ENCODE peak calls at places on chromosomes 16 and 17, in eight cellular contexts. B is HCT116, E is GM12878, F is Panc1, A is HepG2, R is GM23338, J is K562, N is upper lobe of left lung. Z is an unnamed sample.

GRCh38 chr16:17591655-17592405 is 121.1 kb upstream of the XYLT1 start:
- ATAC-seq in F (no peak), J (peak), N (no peak), A (no peak), E (no peak), R (no peak), B (no peak), Z (no peak)

GRCh38 chr17:180380-181212 is 854 bp downstream of the DOC2B start:
- ATAC-seq in J (no peak), N (peak), E (no peak), B (peak), R (peak), A (peak), F (peak), Z (no peak)

GRCh38 chr16:72932050-72932449 is 115.9 kb downstream of the ZFHX3 start:
- ATAC-seq in R (no peak), N (peak), F (no peak), A (no peak), E (peak), B (no peak), J (no peak), Z (peak)

GRCh38 chr16:69796285-69797118 is 34.4 kb downstream of the WWP2 start:
- ATAC-seq in R (peak), E (peak), N (peak), F (peak), A (peak), B (peak), J (peak), Z (peak)

GRCh38 chr16:66712512-66712911 is 16.0 kb upstream of the CMTM4 start:
- ATAC-seq in F (no peak), A (peak), R (no peak), B (peak), E (peak), J (no peak), N (no peak), Z (no peak)

GRCh38 chr17:73974536-73974935 is 228.9 kb upstream of the RPL38 start:
- ATAC-seq in E (no peak), B (no peak), A (no peak), R (peak), J (no peak), F (no peak), N (no peak), Z (no peak)

GRCh38 chr17:80504671-80505413 is 28.4 kb upstream of the NPTX1 start:
- ATAC-seq in B (no peak), F (no peak), N (peak), R (no peak), A (no peak), E (no peak), J (no peak), Z (no peak)

GRCh38 chr16:50526249-50526648 is 21.9 kb upstream of the NKD1 start:
- ATAC-seq in N (no peak), F (no peak), A (no peak), B (no peak), R (no peak), J (no peak), E (no peak), Z (no peak)

GRCh38 chr16:15592324-15592723 is 50.6 kb downstream of the MARF1 start:
- ATAC-seq in J (no peak), A (no peak), F (no peak), R (peak), E (no peak), N (no peak), B (no peak), Z (no peak)

GRCh38 chr17:72332367-72332766 is 211.5 kb downstream of the SOX9 start:
- ATAC-seq in E (peak), N (no peak), R (no peak), B (no peak), J (no peak), F (no peak), A (no peak), Z (no peak)
- H3K27ac ChIP-seq in E (no peak), N (no peak), R (no peak), B (no peak), J (no peak), F (no peak), A (no peak), Z (no peak)

DNA sequence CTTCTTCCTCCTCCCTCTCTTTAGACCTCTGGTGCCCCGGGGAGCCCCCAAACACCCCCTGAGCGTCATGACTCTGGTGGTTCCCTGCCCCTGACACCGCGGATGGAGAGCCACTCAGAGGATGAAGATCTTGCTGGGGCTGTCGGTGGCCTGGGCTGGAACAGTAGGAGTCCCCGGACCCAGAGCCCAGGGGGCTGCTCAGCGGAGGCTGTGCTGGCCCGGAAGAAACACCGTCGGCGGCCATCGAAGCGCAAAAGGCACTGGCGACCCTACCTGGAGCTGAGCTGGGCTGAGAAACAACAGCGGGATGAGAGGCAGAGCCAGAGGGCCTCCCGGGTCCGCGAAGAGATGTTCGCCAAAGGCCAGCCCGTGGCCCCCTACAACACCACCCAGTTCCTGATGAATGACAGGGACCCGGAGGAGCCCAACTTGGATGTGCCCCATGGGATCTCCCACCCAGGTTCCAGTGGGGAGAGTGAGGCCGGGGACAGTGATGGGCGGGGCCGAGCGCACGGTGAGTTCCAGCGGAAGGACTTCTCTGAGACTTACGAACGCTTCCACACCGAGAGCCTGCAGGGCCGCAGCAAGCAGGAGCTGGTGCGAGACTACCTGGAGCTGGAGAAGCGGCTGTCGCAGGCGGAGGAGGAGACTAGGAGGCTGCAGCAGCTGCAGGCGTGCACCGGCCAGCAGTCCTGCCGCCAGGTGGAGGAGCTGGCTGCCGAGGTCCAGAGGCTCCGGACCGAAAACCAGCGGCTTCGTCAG is 7.5 kb downstream of the HEXIM2 start:
- ATAC-seq in A (no peak), E (no peak), R (peak), B (no peak), J (no peak), N (no peak), F (no peak), Z (no peak)
- H3K4me3 ChIP-seq in A (no peak), E (no peak), R (no peak), B (no peak), J (no peak), N (no peak), F (no peak), Z (no peak)

GRCh38 chr17:38874505-38875419 is 4.9 kb downstream of the LASP1 start:
- ATAC-seq in N (no peak), E (no peak), B (no peak), A (no peak), J (no peak), R (no peak), F (no peak), Z (no peak)

GRCh38 chr17:38873646-38874380 is 4.0 kb downstream of the LASP1 start:
- ATAC-seq in R (no peak), N (no peak), E (no peak), J (no peak), A (no peak), F (no peak), B (no peak), Z (no peak)

GRCh38 chr17:38879878-38880727 is 10.2 kb downstream of the LASP1 start:
- ATAC-seq in J (no peak), N (peak), E (no peak), F (peak), R (peak), A (no peak), B (peak), Z (peak)

GRCh38 chr17:38875477-38876080 is 5.7 kb downstream of the LASP1 start:
- ATAC-seq in B (no peak), J (no peak), F (no peak), N (no peak), R (no peak), E (no peak), A (no peak), Z (no peak)

GRCh38 chr17:38877130-38877851 is 7.4 kb downstream of the LASP1 start:
- ATAC-seq in A (no peak), J (no peak), B (no peak), E (peak), N (no peak), F (no peak), R (peak), Z (no peak)
- TF ChIP-seq POLR2AphosphoS5 in A (no peak), J (no peak), B (no peak), E (no peak), N (no peak), F (no peak), R (no peak), Z (no peak)

GRCh38 chr17:15469260-15469659 is 1.8 kb upstream of the CDRT4 start:
- ATAC-seq in B (no peak), E (no peak), F (no peak), R (no peak), A (no peak), N (no peak), J (no peak), Z (no peak)

GRCh38 chr17:15466131-15466530 is 1.3 kb downstream of the CDRT4 start:
- ATAC-seq in B (no peak), R (no peak), E (no peak), F (no peak), A (no peak), J (no peak), N (no peak), Z (no peak)

GRCh38 chr17:15467592-15467991 is at the start of gene CDRT4:
- ATAC-seq in A (no peak), N (no peak), B (no peak), R (no peak), F (no peak), J (no peak), E (no peak), Z (no peak)

GRCh38 chr17:15470536-15470935 is 3.1 kb upstream of the CDRT4 start:
- ATAC-seq in N (no peak), E (no peak), R (no peak), F (no peak), B (no peak), A (no peak), J (no peak), Z (no peak)

DNA sequence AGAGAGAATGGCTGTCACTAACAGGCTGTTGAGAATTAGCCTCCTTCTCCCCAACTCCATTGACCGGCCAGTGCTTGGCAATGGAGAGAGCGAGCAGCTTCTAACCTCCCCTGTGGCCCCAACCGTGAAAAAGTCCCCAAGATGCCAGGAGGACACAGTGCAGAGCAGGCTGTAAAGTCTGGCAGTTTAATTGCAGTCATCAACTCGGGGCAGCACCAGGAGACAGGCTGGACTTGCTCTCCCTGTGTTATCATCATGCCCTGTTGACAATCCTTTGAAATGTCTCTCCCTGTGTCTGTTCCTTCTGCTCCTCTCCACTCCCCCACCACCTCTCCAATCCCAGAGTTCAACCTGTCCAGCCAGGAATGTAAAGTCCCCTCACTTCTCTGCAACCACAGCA is 721 bp upstream of the CDRT4 start:
- ATAC-seq in B (no peak), J (no peak), E (no peak), N (no peak), F (no peak), R (no peak), A (no peak), Z (no peak)
- H3K27ac ChIP-seq in B (no peak), J (no peak), E (no peak), N (no peak), F (no peak), R (no peak), A (no peak), Z (no peak)

GRCh38 chr16:28938721-28939120 is 7.0 kb downstream of the CD19 start:
- ATAC-seq in N (no peak), A (no peak), J (no peak), F (no peak), E (no peak), R (no peak), B (no peak), Z (no peak)

GRCh38 chr16:28937222-28937876 is 5.6 kb downstream of the CD19 start:
- ATAC-seq in F (peak), R (peak), B (no peak), N (no peak), E (no peak), J (peak), A (peak), Z (no peak)

GRCh38 chr16:28935333-28935732 is 3.6 kb downstream of the CD19 start:
- ATAC-seq in F (no peak), R (no peak), A (no peak), J (no peak), N (no peak), B (no peak), E (no peak), Z (no peak)

GRCh38 chr16:28935924-28936783 is 4.4 kb downstream of the CD19 start:
- ATAC-seq in B (peak), R (peak), N (peak), F (peak), A (peak), J (peak), E (peak), Z (peak)

GRCh38 chr16:28936784-28937155 is 5.0 kb downstream of the CD19 start:
- ATAC-seq in J (no peak), N (no peak), E (no peak), F (no peak), A (no peak), R (no peak), B (no peak), Z (no peak)
- H3K4me3 ChIP-seq in J (no peak), N (no peak), E (no peak), F (no peak), A (no peak), R (no peak), B (no peak), Z (peak)

DNA sequence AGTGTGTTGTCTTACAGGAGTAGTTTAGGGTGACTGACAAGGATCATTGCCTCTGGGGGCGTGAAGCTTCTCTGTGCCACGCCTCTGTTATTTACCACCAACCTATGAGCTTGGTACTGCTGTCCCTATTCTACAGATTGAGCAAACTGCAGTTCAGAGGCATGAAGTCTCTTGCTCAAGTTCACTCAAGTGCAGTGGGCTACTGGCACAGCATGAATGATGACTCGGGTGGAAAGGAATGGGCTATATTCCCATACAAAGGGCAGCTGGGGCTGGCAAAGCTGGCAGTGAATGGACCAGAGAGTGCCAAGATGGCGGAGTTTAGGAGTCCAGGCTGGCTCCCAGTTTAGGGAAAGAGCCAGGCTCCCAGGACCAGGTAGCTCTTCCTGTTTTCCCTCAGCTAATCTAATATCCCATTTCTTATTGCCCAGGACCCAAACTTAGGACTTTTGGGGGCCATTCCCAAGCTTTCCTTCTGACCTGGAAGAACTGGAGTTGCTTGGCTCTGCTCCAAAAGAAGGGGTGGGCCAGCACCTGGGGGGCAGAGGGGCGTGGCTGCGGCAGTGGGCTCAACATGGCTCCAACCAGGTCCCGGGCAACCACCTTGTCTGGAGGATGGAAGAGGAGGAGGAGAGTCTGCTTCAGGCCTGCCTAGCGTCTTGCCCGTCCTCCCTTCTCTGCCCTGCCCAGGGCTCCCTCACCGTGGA is 12.9 kb downstream of the PLK1 start:
- ATAC-seq in F (peak), B (peak), R (no peak), J (no peak), A (no peak), E (no peak), N (no peak), Z (no peak)
- TF ChIP-seq POLR2AphosphoS5 in F (no peak), B (no peak), R (no peak), J (no peak), A (no peak), E (no peak), N (no peak), Z (no peak)

GRCh38 chr17:1374426-1375177 is 25.4 kb downstream of the YWHAE start:
- ATAC-seq in F (no peak), B (no peak), J (no peak), E (peak), N (peak), A (no peak), R (no peak), Z (no peak)

GRCh38 chr17:1373710-1374237 is 26.2 kb downstream of the YWHAE start:
- ATAC-seq in F (no peak), A (no peak), J (no peak), R (peak), N (no peak), B (no peak), E (no peak), Z (no peak)

GRCh38 chr17:1377334-1377733 is 22.7 kb downstream of the YWHAE start:
- ATAC-seq in F (no peak), A (no peak), B (no peak), N (no peak), E (no peak), R (no peak), J (no peak), Z (no peak)

GRCh38 chr17:1375615-1376014 is 24.4 kb downstream of the YWHAE start:
- ATAC-seq in E (peak), N (no peak), A (no peak), B (no peak), F (no peak), R (no peak), J (no peak), Z (no peak)

GRCh38 chr17:1376061-1376460 is 24.0 kb downstream of the YWHAE start:
- ATAC-seq in A (no peak), B (no peak), R (no peak), N (no peak), E (peak), F (no peak), J (no peak), Z (no peak)
- H3K27ac ChIP-seq in A (no peak), B (no peak), R (peak), N (no peak), E (peak), F (no peak), J (no peak), Z (peak)

GRCh38 chr17:41666336-41666680 is 22.4 kb upstream of the EIF1 start:
- ATAC-seq in J (peak), F (peak), N (peak), R (peak), B (peak), E (peak), A (peak), Z (no peak)
- H3K4me3 ChIP-seq in J (peak), F (peak), N (no peak), R (peak), B (peak), E (peak), A (peak), Z (peak)

DNA sequence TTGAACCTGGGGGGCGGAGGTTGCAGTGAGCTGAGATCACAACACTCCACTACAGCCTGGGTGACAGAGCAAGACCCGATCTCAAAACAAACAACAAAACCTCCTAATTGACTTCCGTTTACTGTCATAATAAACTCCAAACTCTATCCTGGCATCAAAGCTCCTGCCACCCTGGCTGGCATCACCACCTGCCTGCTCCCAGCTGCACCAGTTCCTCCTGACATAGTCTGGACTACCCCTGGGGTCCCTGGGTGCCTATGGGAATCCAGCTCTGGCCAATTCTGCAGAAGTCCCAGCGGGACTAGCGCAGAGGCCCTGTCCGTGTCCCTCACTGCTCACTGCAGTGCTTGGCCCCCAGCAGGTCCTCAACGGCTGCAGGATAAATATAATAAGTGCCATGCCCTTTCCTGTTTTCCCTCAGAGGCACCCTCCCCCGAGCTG is 725 bp downstream of the NTHL1 start:
- ATAC-seq in J (peak), E (peak), B (no peak), A (no peak), F (peak), R (peak), N (no peak), Z (no peak)
- TF ChIP-seq POLR2AphosphoS5 in J (no peak), E (no peak), B (no peak), A (no peak), F (no peak), R (no peak), N (no peak), Z (no peak)

Z was measured in gastroesophageal sphincter.